ENCODE peak calls at places on chromosome 1, in four cellular contexts. V is endothelial cell, D is OCI-LY7, K is NCI-H510A treated with DMSO at 0.1 percent for 48 hours. J is an unnamed sample.

GRCh38 chr1:167791281-167792209 is 69.8 kb downstream of the MPZL1 start:
- DNase-seq in D (no peak), K (no peak), V (no peak), J (no peak)

GRCh38 chr1:155175927-155176371 is 2.3 kb downstream of the TRIM46 start:
- DNase-seq in V (no peak), K (peak), D (peak), J (peak)

GRCh38 chr1:108678696-108679095 is 13.4 kb upstream of the PRPF38B start:
- DNase-seq in K (no peak), V (no peak), D (peak), J (no peak)

GRCh38 chr1:20223106-20223505 is 36.8 kb upstream of the PLA2G2C start:
- DNase-seq in K (no peak), D (no peak), V (no peak), J (no peak)

GRCh38 chr1:99548924-99549605 is 96.8 kb upstream of the PALMD start:
- DNase-seq in V (no peak), D (no peak), K (peak), J (peak)

GRCh38 chr1:46333300-46334029 is 7.1 kb upstream of the NSUN4 start:
- DNase-seq in K (peak), D (peak), V (peak), J (peak)

GRCh38 chr1:12230549-12231275 is 882 bp downstream of the VPS13D start:
- DNase-seq in V (peak), K (no peak), D (peak), J (no peak)

GRCh38 chr1:26290061-26290415 is 10.2 kb downstream of the SH3BGRL3 start:
- DNase-seq in V (no peak), K (no peak), D (no peak), J (no peak)

GRCh38 chr1:217393901-217394300 is 237.0 kb downstream of the GPATCH2 start:
- DNase-seq in V (no peak), K (no peak), D (no peak), J (no peak)

GRCh38 chr1:67013573-67013972 is 40.4 kb downstream of the SLC35D1 start:
- DNase-seq in V (no peak), D (no peak), K (no peak), J (no peak)

GRCh38 chr1:11797525-11798216 is 8.1 kb downstream of the MTHFR start:
- DNase-seq in D (no peak), K (no peak), V (no peak), J (no peak)

GRCh38 chr1:202807367-202807925 is 775 bp downstream of the KDM5B start:
- DNase-seq in V (peak), D (no peak), K (no peak), J (no peak)

GRCh38 chr1:77234096-77234495 is 14.9 kb upstream of the PIGK start:
- DNase-seq in D (no peak), K (no peak), V (no peak), J (no peak)

GRCh38 chr1:111789077-111789476 is 33.4 kb downstream of the DDX20 start:
- DNase-seq in K (no peak), V (no peak), D (no peak), J (no peak)

GRCh38 chr1:17274186-17275170 is 25.6 kb downstream of the PADI3 start:
- DNase-seq in K (peak), D (peak), V (peak), J (peak)

GRCh38 chr1:234779160-234779538 is 169.2 kb upstream of the IRF2BP2 start:
- DNase-seq in V (no peak), K (no peak), D (no peak), J (peak)

GRCh38 chr1:76901158-76901767 is 34.0 kb downstream of the ST6GALNAC5 start:
- DNase-seq in K (no peak), V (peak), D (peak), J (peak)

GRCh38 chr1:164767257-164768044 is 208.5 kb downstream of the PBX1 start:
- DNase-seq in V (no peak), K (no peak), D (no peak), J (no peak)